ENCODE peak calls at places on chromosomes 4 and X, in eight cellular contexts. E is lower lobe of right lung, A is suprapubic skin, L is kidney, B is A549, Q is SK-N-SH, Y is pancreas, W is upper lobe of right lung. U is an unnamed sample.
A peak's percentile ranks its signal among the peaks of the same experiment; 100 is the strongest.

GRCh38 chr4:104906274-104906673 is 240.4 kb upstream of the TET2 start:
- DNase-seq in W (no peak), Q (no peak), B (no peak), E (no peak), L (no peak), Y (no peak), A (no peak), U (no peak)

GRCh38 chrX:48794993-48795501 is 6.8 kb upstream of the HDAC6 start:
- DNase-seq in E (peak; percentile 72), Y (no peak), A (no peak), Q (no peak), W (peak; percentile 81), L (peak; percentile 77), B (peak; percentile 15), U (no peak)

GRCh38 chr4:156946508-156947197 is 24.9 kb downstream of the PDGFC start:
- DNase-seq in Y (no peak), A (no peak), Q (no peak), L (no peak), W (no peak), E (no peak), B (peak; percentile 18), U (peak; percentile 82)

GRCh38 chr4:145271194-145271593 is 90.8 kb upstream of the OTUD4 start:
- DNase-seq in A (no peak), L (no peak), E (no peak), Y (no peak), Q (no peak), W (no peak), B (no peak), U (no peak)

GRCh38 chr4:10656988-10657387 is 27.6 kb downstream of the CLNK start:
- DNase-seq in Y (no peak), Q (no peak), B (no peak), E (no peak), A (no peak), L (no peak), W (no peak), U (no peak)

GRCh38 chr4:149910604-149911367 is 95.1 kb upstream of the IQCM start:
- DNase-seq in L (no peak), Q (no peak), W (no peak), Y (no peak), E (no peak), B (no peak), A (no peak), U (no peak)

GRCh38 chr4:89204624-89205023 is 93.3 kb downstream of the TIGD2 start:
- DNase-seq in Y (no peak), Q (no peak), W (no peak), A (no peak), B (no peak), E (no peak), L (no peak), U (no peak)

GRCh38 chr4:116223059-116223732 is 862.2 kb downstream of the TRAM1L1 start:
- DNase-seq in E (no peak), A (no peak), L (no peak), W (no peak), Q (no peak), B (no peak), Y (no peak), U (no peak)

GRCh38 chr4:5751918-5752802 is 41.2 kb downstream of the EVC start:
- DNase-seq in Q (no peak), A (no peak), L (no peak), B (no peak), E (no peak), W (peak; percentile 44), Y (no peak), U (no peak)

GRCh38 chr4:48315728-48316630 is 25.4 kb upstream of the SLAIN2 start:
- DNase-seq in A (no peak), L (no peak), Y (no peak), B (peak; percentile 27), E (no peak), W (no peak), Q (peak; percentile 60), U (no peak)

GRCh38 chr4:78551420-78552351 is at the start of gene ANXA3:
- DNase-seq in E (peak; percentile 81), A (no peak), W (peak; percentile 83), L (peak; percentile 84), B (peak; percentile 57), Y (peak; percentile 52), Q (peak; percentile 72), U (peak; percentile 77)

GRCh38 chr4:54103190-54103574 is 3.2 kb downstream of the GSX2 start:
- DNase-seq in L (no peak), E (no peak), W (no peak), B (no peak), A (no peak), Y (no peak), Q (no peak), U (no peak)

GRCh38 chrX:119688856-119689455 is 4.0 kb downstream of the SEPTIN6 start:
- DNase-seq in E (no peak), B (no peak), Y (no peak), A (no peak), W (no peak), L (peak; percentile 5), Q (no peak), U (no peak)

GRCh38 chr4:119170195-119170594 is 34.6 kb downstream of the MYOZ2 start:
- DNase-seq in A (no peak), Y (no peak), B (peak; percentile 1), Q (peak; percentile 12), W (no peak), E (no peak), L (no peak), U (no peak)

GRCh38 chrX:122238801-122239200 is 945.3 kb upstream of the GRIA3 start:
- DNase-seq in W (no peak), B (no peak), E (no peak), L (no peak), Y (no peak), Q (no peak), A (no peak), U (no peak)

GRCh38 chr4:89245459-89245858 is 62.1 kb downstream of the GPRIN3 start:
- DNase-seq in Q (no peak), L (no peak), W (no peak), A (no peak), E (no peak), B (no peak), Y (peak; percentile 58), U (no peak)

DNA sequence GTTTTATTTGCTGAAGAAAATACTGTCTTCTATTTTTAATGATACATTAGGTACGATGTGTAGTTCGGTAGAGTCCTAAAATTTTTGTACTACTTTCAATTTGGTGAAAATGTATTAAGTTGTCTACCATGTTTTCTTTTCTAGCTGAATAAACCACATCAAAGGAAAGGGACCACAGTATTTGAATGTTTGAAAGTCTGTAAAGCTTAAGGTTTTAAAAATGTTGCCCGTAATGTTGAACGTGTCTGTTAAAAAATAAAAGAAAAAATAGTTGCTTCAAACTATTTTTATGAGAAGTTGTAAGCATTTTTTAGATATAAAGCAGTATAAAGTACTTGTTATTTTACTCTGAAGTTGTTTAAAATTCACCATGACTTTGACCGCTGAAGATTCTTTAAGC is 3.2 kb downstream of the CDKN2AIP start:
- DNase-seq in B (no peak), E (no peak), L (no peak), A (no peak), W (no peak), Q (no peak), Y (no peak), U (no peak)
- H3K4me1 ChIP-seq in B (peaks cover 19% of the 10 kb centered on the region), E (peaks cover 47% of the 10 kb centered on the region), L (no peaks in the 10 kb centered on the region), A (peaks cover 47% of the 10 kb centered on the region), W (peaks cover 44% of the 10 kb centered on the region), Q (peaks cover 11% of the 10 kb centered on the region), Y (peaks cover 30% of the 10 kb centered on the region), U (peaks cover 22% of the 10 kb centered on the region)

DNA sequence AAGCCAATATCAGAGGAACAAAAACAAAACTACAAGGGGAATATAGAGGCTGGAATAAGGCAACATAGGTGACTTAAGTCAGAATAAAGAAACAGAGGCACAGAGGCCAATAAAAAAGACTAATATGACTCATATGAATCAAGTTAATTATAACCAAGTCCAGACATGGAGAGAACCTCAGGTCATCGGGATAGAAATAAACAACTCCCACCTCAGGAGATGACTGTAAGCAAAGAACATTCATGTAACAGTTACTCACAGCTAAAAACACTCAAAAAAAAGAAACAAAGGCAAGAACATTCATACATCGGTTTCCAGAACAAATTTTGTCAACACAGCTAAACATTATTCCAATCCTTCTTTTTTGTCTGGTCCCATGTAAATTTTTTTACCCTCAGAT is 60.3 kb upstream of the RXFP1 start:
- DNase-seq in E (no peak), Y (no peak), Q (no peak), A (no peak), B (no peak), L (no peak), W (no peak), U (no peak)
- TF ChIP-seq CTCF in E (no peak), Y (no peak), Q (no peak), A (no peak), B (no peak), L (no peak), W (no peak), U (no peak)

GRCh38 chr4:71609651-71610050 is 174.2 kb downstream of the GC start:
- DNase-seq in W (no peak), Q (no peak), L (no peak), Y (no peak), A (no peak), E (no peak), B (no peak), U (no peak)

GRCh38 chr4:71609159-71609558 is 174.7 kb downstream of the GC start:
- DNase-seq in Q (no peak), A (no peak), W (no peak), B (no peak), Y (no peak), L (no peak), E (no peak), U (no peak)

GRCh38 chr4:71616168-71616811 is 167.6 kb downstream of the GC start:
- DNase-seq in B (no peak), Q (no peak), W (no peak), A (no peak), L (no peak), Y (no peak), E (no peak), U (no peak)

GRCh38 chr4:71608674-71609062 is 175.2 kb downstream of the GC start:
- DNase-seq in Q (no peak), L (no peak), E (no peak), W (no peak), B (no peak), A (no peak), Y (no peak), U (no peak)

DNA sequence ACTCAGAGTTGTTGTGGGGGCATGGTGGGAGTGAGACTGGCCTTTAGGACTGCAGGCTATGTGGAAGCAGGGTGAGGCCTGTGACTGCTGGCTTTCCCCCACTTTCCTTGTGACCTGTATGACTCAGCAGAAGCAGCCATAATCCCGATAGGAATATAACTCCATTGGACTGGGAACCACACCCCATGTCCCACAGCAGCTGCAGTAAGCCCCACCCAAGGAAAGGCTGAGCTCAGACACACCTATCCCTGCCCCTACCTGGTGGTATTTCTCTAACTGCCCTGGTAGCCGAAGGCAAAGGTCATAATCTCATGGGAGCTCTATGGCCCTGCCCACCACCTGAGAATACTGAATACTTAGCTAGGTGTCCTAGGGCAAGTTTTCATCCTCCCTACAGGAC is 169.3 kb downstream of the GC start:
- DNase-seq in Q (no peak), A (no peak), E (no peak), L (no peak), B (no peak), W (no peak), Y (no peak), U (no peak)
- H3K27ac ChIP-seq in Q (no peak overlapping the region), A (no peak overlapping the region), E (no peak overlapping the region), L (no peak overlapping the region), B (peak overlapping the region; percentile 13), W (no peak overlapping the region), Y (no peak overlapping the region), U (no peak overlapping the region)

DNA sequence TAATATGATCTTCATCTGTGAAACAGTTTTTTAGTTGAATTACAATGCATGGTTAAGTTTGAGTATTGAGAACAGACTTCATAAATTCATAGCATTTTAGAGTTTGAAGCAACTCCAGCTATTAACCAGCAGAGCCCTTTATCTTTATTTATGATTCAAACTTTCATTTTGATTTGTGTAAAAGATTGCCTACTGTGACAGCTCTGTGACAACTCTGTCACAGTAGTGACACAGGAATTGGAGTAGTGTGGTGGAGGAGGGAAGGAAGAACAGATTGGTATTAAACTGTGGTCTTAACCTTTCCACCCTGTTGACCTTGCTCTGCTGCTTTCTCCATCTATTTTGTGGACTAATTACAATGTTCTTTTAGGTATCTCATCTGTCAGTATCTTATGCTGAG is 86.5 kb downstream of the PDLIM5 start:
- DNase-seq in Q (no peak), Y (no peak), L (no peak), E (no peak), B (no peak), A (no peak), W (no peak), U (no peak)
- H3K4me1 ChIP-seq in Q (no peaks in the 10 kb centered on the region), Y (peaks cover 40% of the 10 kb centered on the region), L (peaks cover 27% of the 10 kb centered on the region), E (peaks cover 42% of the 10 kb centered on the region), B (peaks cover 61% of the 10 kb centered on the region), A (peaks cover 74% of the 10 kb centered on the region), W (peaks cover 47% of the 10 kb centered on the region), U (peaks cover 50% of the 10 kb centered on the region)